ENCODE peak calls at places on chromosomes 5 and 9, in five cellular contexts. L is A549, G is HepG2, F is K562, Z is H1. U is an unnamed sample.

GRCh38 chr9:6356441-6356840 is 28.3 kb downstream of the TPD52L3 start:
- DNase-seq in L (no peak), G (no peak), F (no peak), Z (no peak), U (no peak)

GRCh38 chr9:19782005-19782404 is 6.8 kb downstream of the SLC24A2 start:
- DNase-seq in L (no peak), G (no peak), F (no peak), Z (no peak), U (no peak)

GRCh38 chr5:101424530-101425175 is 521.6 kb upstream of the ST8SIA4 start:
- DNase-seq in L (no peak), G (no peak), F (no peak), Z (no peak), U (peak)

GRCh38 chr9:99282406-99282805 is 60.3 kb downstream of the SEC61B start:
- DNase-seq in L (no peak), G (no peak), F (no peak), Z (no peak), U (no peak)

GRCh38 chr5:175335691-175336090 is 108.3 kb downstream of the DRD1 start:
- DNase-seq in L (no peak), G (peak), F (no peak), Z (no peak), U (no peak)

GRCh38 chr5:28156981-28157380 is 1118.6 kb upstream of the CDH9 start:
- DNase-seq in L (no peak), G (no peak), F (no peak), Z (no peak), U (no peak)

GRCh38 chr5:75611324-75612210 is at the start of gene ANKDD1B:
- DNase-seq in L (peak), G (no peak), F (no peak), Z (no peak), U (peak)

GRCh38 chr5:95884021-95884333 is 61.5 kb upstream of the GLRX start:
- DNase-seq in L (no peak), G (no peak), F (peak), Z (no peak), U (peak)

GRCh38 chr9:134433101-134433500 is 106.8 kb downstream of the RXRA start:
- DNase-seq in L (no peak), G (no peak), F (no peak), Z (no peak), U (peak)

DNA sequence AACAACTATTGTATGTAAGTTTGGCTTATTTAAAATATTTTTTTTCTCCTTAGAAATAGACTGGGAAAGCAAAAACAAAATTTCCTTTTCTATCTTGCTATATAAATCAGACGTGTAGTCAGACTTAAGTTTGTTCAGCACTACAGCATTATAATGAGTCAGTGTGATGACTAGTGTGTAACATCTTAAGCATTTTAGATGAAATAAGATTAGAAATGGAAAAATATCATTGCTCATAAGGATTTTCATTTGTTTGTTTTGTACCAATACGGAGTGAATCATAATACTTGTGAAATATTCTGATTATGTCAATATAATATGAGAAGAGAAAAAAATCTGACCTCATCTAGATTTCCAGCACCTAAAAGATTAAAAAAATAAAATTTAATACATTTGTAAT is 64.7 kb upstream of the RICTOR start:
- DNase-seq in L (peak), G (no peak), F (no peak), Z (no peak), U (peak)
- TF ChIP-seq MAFK in L (peak), G (no peak), F (no peak), Z (no peak), U (no peak)

DNA sequence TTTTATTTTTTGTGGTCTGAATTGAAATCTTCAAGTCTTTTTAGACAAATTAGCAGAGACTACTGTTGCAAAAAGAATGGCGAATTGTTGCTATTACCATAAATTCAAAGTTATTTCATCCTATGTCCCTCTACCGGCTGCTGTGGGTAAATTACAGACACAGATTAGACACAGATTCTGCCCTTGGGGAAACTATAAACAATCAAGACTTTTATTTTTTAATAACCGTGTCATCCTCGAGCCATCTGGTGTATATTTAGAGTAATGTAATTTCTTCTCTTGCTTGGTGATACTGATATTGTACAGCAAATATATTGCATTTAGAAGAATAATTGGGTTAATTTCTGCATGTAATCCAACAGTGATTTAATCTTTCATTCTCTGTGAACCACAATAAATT is 228.0 kb upstream of the ADAMTSL1 start:
- DNase-seq in L (no peak), G (no peak), F (no peak), Z (no peak), U (peak)
- TF ChIP-seq CTCF in L (no peak), G (no peak), F (no peak), Z (no peak), U (peak)

GRCh38 chr9:125949721-125950465 is 202.7 kb downstream of the PBX3 start:
- DNase-seq in L (no peak), G (no peak), F (no peak), Z (no peak), U (no peak)
- TF ChIP-seq MAFK in L (no peak), G (no peak), F (no peak), Z (no peak), U (no peak)

GRCh38 chr5:109409844-109410388 is at the start of gene PJA2:
- DNase-seq in L (peak), G (peak), F (peak), Z (peak), U (peak)
- TF ChIP-seq CTCF in L (no peak), G (no peak), F (peak), Z (peak), U (peak)

DNA sequence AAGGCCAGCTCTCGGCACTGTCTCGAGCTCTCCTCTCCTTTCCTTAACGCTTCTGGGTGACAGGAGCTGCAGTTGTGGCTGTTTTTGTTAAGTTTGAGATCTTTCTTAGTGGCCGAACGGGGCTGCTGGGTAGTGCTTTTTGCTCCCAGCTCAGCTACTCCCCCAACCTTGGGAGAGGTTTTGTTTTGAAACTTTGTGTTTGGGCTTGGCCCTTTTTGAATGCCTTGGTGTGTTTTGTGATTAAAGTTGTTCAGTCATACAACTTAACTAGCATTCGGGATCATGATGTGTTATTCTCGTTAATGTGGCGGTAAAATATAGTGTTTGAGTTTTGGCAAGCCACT is 1.0 kb downstream of the KDM3B start:
- DNase-seq in L (no peak), G (no peak), F (no peak), Z (no peak), U (no peak)
- TF ChIP-seq MAFK in L (no peak), G (no peak), F (no peak), Z (no peak), U (no peak)

DNA sequence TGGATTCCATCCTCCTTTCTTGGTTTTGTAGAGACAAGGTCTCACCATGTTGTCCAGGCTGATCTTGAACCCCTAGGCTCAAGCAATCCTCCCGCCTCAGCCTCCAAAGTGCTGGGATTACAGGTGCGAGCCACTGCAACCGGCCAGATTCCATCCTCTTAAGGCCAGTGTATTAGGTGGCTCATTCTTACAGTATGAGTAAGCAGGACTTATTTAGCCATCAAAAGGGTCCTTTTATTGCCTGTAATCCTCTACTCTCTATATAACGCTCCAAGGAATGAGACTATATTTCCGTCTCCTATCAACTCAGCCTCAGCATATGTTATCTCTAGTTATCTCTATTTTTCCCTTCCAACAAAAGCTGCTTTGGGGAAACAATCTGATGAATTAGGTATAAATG is 3.0 kb upstream of the ERBIN start:
- DNase-seq in L (no peak), G (no peak), F (no peak), Z (no peak), U (no peak)
- TF ChIP-seq CTCF in L (no peak), G (no peak), F (no peak), Z (no peak), U (no peak)

GRCh38 chr5:150498501-150498900 is 9.4 kb upstream of the NDST1 start:
- DNase-seq in L (no peak), G (no peak), F (no peak), Z (peak), U (no peak)
- TF ChIP-seq MAFK in L (no peak), G (no peak), F (no peak), Z (no peak), U (no peak)